ENCODE peak calls at places on chromosomes 1 and 21, in four cellular contexts. One of them, this sample, is unnamed.

GRCh38 chr1:183310753-183311465 is 107.3 kb downstream of the NMNAT2 start:
- DNase-seq in H1: no peak
- DNase-seq in SK-N-SH: no peak
- DNase-seq in K562: no peak
- DNase-seq in this sample: no peak

GRCh38 chr1:54028306-54029251 is 10.6 kb upstream of the LDLRAD1 start:
- DNase-seq in K562: no peak
- DNase-seq in SK-N-SH: peak
- DNase-seq in H1: no peak
- DNase-seq in this sample: no peak

GRCh38 chr1:109399326-109399957 is 1.7 kb upstream of the SORT1 start:
- DNase-seq in SK-N-SH: peak
- DNase-seq in H1: no peak
- DNase-seq in K562: peak
- DNase-seq in this sample: no peak

GRCh38 chr1:225942574-225942973 is 1.6 kb upstream of the LEFTY2 start:
- DNase-seq in K562: no peak
- DNase-seq in H1: no peak
- DNase-seq in SK-N-SH: no peak
- DNase-seq in this sample: peak

GRCh38 chr1:33724348-33724747 is 139.5 kb upstream of the HMGB4 start:
- DNase-seq in SK-N-SH: no peak
- DNase-seq in K562: no peak
- DNase-seq in H1: peak
- DNase-seq in this sample: no peak

GRCh38 chr1:231844986-231845502 is 218.5 kb downstream of the DISC1 start:
- DNase-seq in K562: no peak
- DNase-seq in H1: no peak
- DNase-seq in SK-N-SH: no peak
- DNase-seq in this sample: no peak

GRCh38 chr1:94863919-94864318 is 43.8 kb downstream of the SLC44A3 start:
- DNase-seq in H1: no peak
- DNase-seq in SK-N-SH: no peak
- DNase-seq in K562: no peak
- DNase-seq in this sample: no peak

GRCh38 chr21:25638634-25639166 is 358 bp upstream of the JAM2 start:
- DNase-seq in K562: no peak
- DNase-seq in SK-N-SH: no peak
- DNase-seq in H1: no peak
- DNase-seq in this sample: peak

GRCh38 chr1:31939484-31940329 is 1.5 kb upstream of the PTP4A2 start:
- DNase-seq in H1: peak
- DNase-seq in K562: peak
- DNase-seq in SK-N-SH: peak
- DNase-seq in this sample: peak

GRCh38 chr1:151326619-151327222 is 495 bp downstream of the PI4KB start:
- DNase-seq in SK-N-SH: peak
- DNase-seq in H1: no peak
- DNase-seq in K562: no peak
- DNase-seq in this sample: no peak

DNA sequence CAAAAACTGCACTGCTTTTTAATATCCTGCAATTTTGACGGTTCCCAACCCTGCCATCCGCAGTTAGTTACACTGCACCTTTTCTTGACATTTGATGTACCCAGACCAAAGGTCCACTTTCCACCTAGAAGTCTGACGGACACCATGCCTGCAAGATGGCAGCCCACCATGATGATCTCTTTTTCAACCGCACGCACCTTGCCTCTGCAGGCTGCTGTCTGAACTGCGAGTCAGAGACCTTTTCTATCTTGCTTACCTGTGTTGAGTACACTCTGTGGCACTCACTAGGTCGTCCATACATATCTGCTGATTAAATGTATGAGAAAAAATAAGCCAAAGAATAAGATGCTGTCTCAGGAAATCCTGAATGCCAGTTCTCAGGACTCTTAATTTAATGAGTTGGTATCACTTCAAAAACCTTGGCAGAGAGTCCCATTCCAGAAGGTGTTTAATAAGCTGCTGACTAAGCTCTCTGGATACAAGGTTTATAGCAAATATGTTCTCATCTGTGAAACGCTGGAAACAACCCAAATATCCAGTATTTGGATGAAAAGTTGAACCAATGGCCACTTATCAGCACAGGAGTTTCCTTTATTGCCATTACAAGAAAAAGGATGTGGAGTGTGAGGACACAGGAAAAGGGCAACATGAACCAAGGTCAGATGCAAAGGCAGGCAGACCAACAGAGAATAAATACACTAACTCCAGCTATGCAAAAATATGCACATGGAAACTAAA is 37.9 kb downstream of the GNG12 start:
- DNase-seq in H1: no peak
- DNase-seq in SK-N-SH: no peak
- DNase-seq in K562: no peak
- DNase-seq in this sample: no peak
- TF ChIP-seq NRF1 in H1: no peak
- TF ChIP-seq NRF1 in SK-N-SH: no peak
- TF ChIP-seq NRF1 in K562: no peak
- TF ChIP-seq NRF1 in this sample: no peak

DNA sequence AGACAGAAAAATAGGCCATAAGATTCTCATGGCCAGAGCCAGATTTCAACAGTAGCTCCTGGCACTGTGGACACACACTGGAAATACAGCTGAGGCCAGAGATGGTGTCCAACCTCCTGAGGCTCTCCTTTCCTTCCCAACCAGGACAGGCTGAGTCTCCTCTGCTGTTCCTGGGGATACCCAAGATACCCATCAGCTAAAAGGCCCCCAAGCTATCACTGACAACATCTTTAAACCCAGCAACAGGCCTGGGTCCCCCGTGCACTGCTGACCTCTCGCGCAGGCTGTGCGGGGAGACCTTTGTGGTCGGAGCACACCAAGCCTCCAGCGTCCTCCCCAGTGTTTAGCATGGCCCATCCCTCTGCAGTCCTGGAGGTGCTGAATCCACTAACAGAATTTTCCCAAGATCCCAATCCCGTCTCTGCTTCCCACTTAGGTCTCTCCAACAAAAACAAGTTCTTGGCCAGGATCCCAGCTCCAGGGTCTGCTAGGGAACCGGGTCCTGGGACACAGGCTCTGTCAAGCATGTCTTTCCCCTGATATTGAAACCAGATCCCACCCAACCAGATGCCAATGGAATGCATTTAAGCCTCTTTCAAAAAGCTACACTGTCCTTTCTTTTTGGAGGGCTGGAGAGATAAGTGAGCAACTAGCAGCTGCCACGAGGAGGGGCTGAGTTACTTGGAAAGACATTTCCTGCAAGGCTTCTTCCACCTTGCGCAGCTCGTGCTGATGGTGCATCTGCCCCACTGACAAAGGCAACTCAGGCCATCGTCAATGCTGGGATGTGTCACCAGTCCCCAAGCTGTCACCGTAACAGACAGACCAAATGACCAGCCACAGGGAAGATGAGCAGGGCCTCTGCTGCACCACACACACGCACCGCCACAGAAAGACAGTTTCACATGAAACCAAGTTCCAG is 73.2 kb downstream of the BCAR3 start:
- DNase-seq in H1: no peak
- DNase-seq in K562: no peak
- DNase-seq in SK-N-SH: peak
- DNase-seq in this sample: no peak
- TF ChIP-seq GABPA in H1: no peak
- TF ChIP-seq GABPA in K562: no peak
- TF ChIP-seq GABPA in SK-N-SH: no peak
- TF ChIP-seq GABPA in this sample: no peak

GRCh38 chr1:161082996-161083742 is 6.2 kb downstream of the NECTIN4 start:
- DNase-seq in K562: peak
- DNase-seq in SK-N-SH: peak
- DNase-seq in H1: no peak
- DNase-seq in this sample: no peak
- TF ChIP-seq NRF1 in K562: peak
- TF ChIP-seq NRF1 in SK-N-SH: no peak
- TF ChIP-seq NRF1 in H1: no peak
- TF ChIP-seq NRF1 in this sample: no peak

DNA sequence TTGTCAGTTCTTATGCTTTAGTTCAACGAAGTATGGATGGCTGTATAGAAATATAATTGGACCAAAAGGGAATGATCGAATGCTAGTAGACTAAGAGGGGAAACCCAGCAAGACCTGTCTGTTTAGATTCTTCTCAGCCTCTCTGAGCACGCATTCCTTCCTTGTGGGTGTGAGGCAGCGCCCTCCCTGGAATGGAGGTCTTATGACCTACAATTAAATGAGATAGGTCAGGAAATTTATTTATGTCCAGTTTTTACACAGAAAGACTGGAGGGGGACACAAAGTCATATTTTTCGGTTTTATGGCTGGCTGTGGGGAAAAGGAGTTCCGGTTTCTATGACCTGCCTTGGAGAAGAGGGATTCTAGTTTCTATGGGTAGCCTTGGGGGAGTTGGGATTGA is 66.1 kb downstream of the KCNK1 start:
- DNase-seq in H1: no peak
- DNase-seq in SK-N-SH: no peak
- DNase-seq in K562: no peak
- DNase-seq in this sample: no peak
- TF ChIP-seq GABPA in H1: no peak
- TF ChIP-seq GABPA in SK-N-SH: no peak
- TF ChIP-seq GABPA in K562: no peak
- TF ChIP-seq GABPA in this sample: no peak

GRCh38 chr1:100757946-100758345 is 38.4 kb downstream of the VCAM1 start:
- DNase-seq in K562: no peak
- DNase-seq in SK-N-SH: no peak
- DNase-seq in H1: no peak
- DNase-seq in this sample: no peak
- TF ChIP-seq NRF1 in K562: no peak
- TF ChIP-seq NRF1 in SK-N-SH: no peak
- TF ChIP-seq NRF1 in H1: no peak
- TF ChIP-seq NRF1 in this sample: no peak

This sample was measured in GM12878.